ENCODE peak calls at places on chromosomes 7 and 10, in nine cellular contexts. I, V, E, R, C, Q, K, A and Z are unnamed samples.

GRCh38 chr10:97861924-97862323 is 12.3 kb downstream of the GOLGA7B start:
- DNase-seq in I (peak), V (no peak), E (no peak), R (no peak), C (no peak), Q (peak), K (no peak), A (no peak), Z (no peak)

GRCh38 chr7:66043681-66044497 is 31.7 kb upstream of the ASL start:
- DNase-seq in I (peak), V (no peak), E (peak), R (peak), C (peak), Q (no peak), K (peak), A (peak), Z (peak)

GRCh38 chr10:98101366-98101765 is 33.1 kb upstream of the R3HCC1L start:
- DNase-seq in I (no peak), V (no peak), E (no peak), R (no peak), C (no peak), Q (no peak), K (peak), A (no peak), Z (no peak)

GRCh38 chr7:39650676-39651075 is 27.3 kb downstream of the RALA start:
- DNase-seq in I (peak), V (no peak), E (no peak), R (no peak), C (no peak), Q (no peak), K (peak), A (no peak), Z (no peak)

GRCh38 chr7:158001003-158001402 is 586.6 kb downstream of the PTPRN2 start:
- DNase-seq in I (no peak), V (no peak), E (no peak), R (no peak), C (no peak), Q (no peak), K (no peak), A (no peak), Z (no peak)

GRCh38 chr7:98334077-98334476 is 52.6 kb downstream of the BRI3 start:
- DNase-seq in I (no peak), V (no peak), E (no peak), R (no peak), C (no peak), Q (no peak), K (no peak), A (no peak), Z (no peak)

GRCh38 chr10:5504146-5505072 is 5.0 kb upstream of the CALML5 start:
- DNase-seq in I (no peak), V (no peak), E (no peak), R (no peak), C (peak), Q (no peak), K (no peak), A (no peak), Z (no peak)

GRCh38 chr7:47763063-47763974 is 181.4 kb upstream of the TNS3 start:
- DNase-seq in I (peak), V (peak), E (no peak), R (no peak), C (no peak), Q (peak), K (peak), A (no peak), Z (no peak)

GRCh38 chr7:132930881-132931280 is 151.0 kb downstream of the CHCHD3 start:
- DNase-seq in I (peak), V (no peak), E (no peak), R (no peak), C (no peak), Q (peak), K (no peak), A (no peak), Z (no peak)

GRCh38 chr7:4715385-4715770 is 33.3 kb downstream of the FOXK1 start:
- DNase-seq in I (peak), V (no peak), E (no peak), R (no peak), C (peak), Q (peak), K (peak), A (no peak), Z (no peak)

GRCh38 chr10:36531621-36532020 is 593.8 kb upstream of the ANKRD30A start:
- DNase-seq in I (no peak), V (no peak), E (no peak), R (no peak), C (no peak), Q (no peak), K (peak), A (no peak), Z (no peak)

GRCh38 chr10:78389419-78389818 is 355.8 kb downstream of the RPS24 start:
- DNase-seq in I (no peak), V (no peak), E (no peak), R (no peak), C (no peak), Q (no peak), K (no peak), A (no peak), Z (no peak)

GRCh38 chr10:21524526-21525366 is 736 bp downstream of the SKIDA1 start:
- DNase-seq in I (peak), V (no peak), E (no peak), R (no peak), C (no peak), Q (peak), K (peak), A (no peak), Z (no peak)

GRCh38 chr10:88254091-88254490 is 329.0 kb downstream of the RNLS start:
- DNase-seq in I (peak), V (no peak), E (no peak), R (no peak), C (no peak), Q (no peak), K (peak), A (no peak), Z (no peak)

GRCh38 chr10:8978100-8978499 is 923.6 kb downstream of the GATA3 start:
- DNase-seq in I (no peak), V (no peak), E (no peak), R (no peak), C (no peak), Q (no peak), K (no peak), A (no peak), Z (no peak)

GRCh38 chr10:78869508-78870439 is 199.0 kb upstream of the ZMIZ1 start:
- DNase-seq in I (no peak), V (no peak), E (no peak), R (no peak), C (no peak), Q (no peak), K (no peak), A (no peak), Z (no peak)

GRCh38 chr10:74179124-74179710 is 28.2 kb downstream of the ADK start:
- DNase-seq in I (no peak), V (no peak), E (no peak), R (no peak), C (no peak), Q (no peak), K (peak), A (no peak), Z (no peak)

GRCh38 chr7:156773966-156774365 is 119.0 kb downstream of the LMBR1 start:
- DNase-seq in I (no peak), V (no peak), E (no peak), R (no peak), C (no peak), Q (no peak), K (peak), A (no peak), Z (no peak)

GRCh38 chr7:3730271-3730670 is 429.2 kb downstream of the SDK1 start:
- DNase-seq in I (no peak), V (no peak), E (no peak), R (no peak), C (no peak), Q (no peak), K (peak), A (no peak), Z (no peak)

GRCh38 chr7:157020514-157021070 is 10.1 kb upstream of the MNX1 start:
- DNase-seq in I (no peak), V (no peak), E (no peak), R (no peak), C (peak), Q (no peak), K (no peak), A (no peak), Z (peak)

GRCh38 chr7:47600199-47601118 is 18.5 kb upstream of the TNS3 start:
- DNase-seq in I (peak), V (no peak), E (peak), R (no peak), C (no peak), Q (no peak), K (peak), A (no peak), Z (no peak)

GRCh38 chr7:155352076-155352752 is 54.5 kb downstream of the INSIG1 start:
- DNase-seq in I (no peak), V (no peak), E (no peak), R (no peak), C (peak), Q (no peak), K (no peak), A (no peak), Z (no peak)

GRCh38 chr7:36972140-36972518 is 247.8 kb upstream of the AOAH start:
- DNase-seq in I (no peak), V (no peak), E (no peak), R (no peak), C (no peak), Q (peak), K (no peak), A (no peak), Z (no peak)

GRCh38 chr10:94123253-94123995 is 129.7 kb downstream of the PLCE1 start:
- DNase-seq in I (peak), V (no peak), E (no peak), R (no peak), C (no peak), Q (peak), K (peak), A (no peak), Z (no peak)

GRCh38 chr7:36266683-36267082 is 113.6 kb downstream of the EEPD1 start:
- DNase-seq in I (no peak), V (no peak), E (no peak), R (no peak), C (no peak), Q (peak), K (no peak), A (no peak), Z (no peak)

GRCh38 chr10:3776796-3777571 is 8.0 kb downstream of the KLF6 start:
- DNase-seq in I (peak), V (no peak), E (peak), R (no peak), C (no peak), Q (peak), K (peak), A (no peak), Z (no peak)

GRCh38 chr7:2104107-2104710 is 128.5 kb downstream of the MAD1L1 start:
- DNase-seq in I (peak), V (peak), E (peak), R (peak), C (peak), Q (peak), K (peak), A (peak), Z (peak)

GRCh38 chr7:27115161-27116018 is 12.9 kb upstream of the HOXA2 start:
- DNase-seq in I (no peak), V (no peak), E (no peak), R (no peak), C (no peak), Q (no peak), K (peak), A (no peak), Z (no peak)

GRCh38 chr10:102394079-102394800 is 1.3 kb upstream of the NFKB2 start:
- DNase-seq in I (peak), V (peak), E (peak), R (peak), C (peak), Q (peak), K (peak), A (peak), Z (peak)

GRCh38 chr7:47543659-47544058 is 38.3 kb downstream of the TNS3 start:
- DNase-seq in I (no peak), V (no peak), E (no peak), R (no peak), C (no peak), Q (no peak), K (no peak), A (no peak), Z (no peak)

GRCh38 chr10:17356820-17357219 is 97.6 kb downstream of the ST8SIA6 start:
- DNase-seq in I (no peak), V (no peak), E (no peak), R (no peak), C (no peak), Q (no peak), K (no peak), A (no peak), Z (no peak)

GRCh38 chr7:539731-540411 is 20.2 kb upstream of the PDGFA start:
- DNase-seq in I (no peak), V (no peak), E (peak), R (no peak), C (peak), Q (peak), K (peak), A (no peak), Z (no peak)

GRCh38 chr7:84123903-84124573 is 70.6 kb downstream of the SEMA3A start:
- DNase-seq in I (peak), V (no peak), E (no peak), R (no peak), C (no peak), Q (peak), K (peak), A (no peak), Z (no peak)

DNA sequence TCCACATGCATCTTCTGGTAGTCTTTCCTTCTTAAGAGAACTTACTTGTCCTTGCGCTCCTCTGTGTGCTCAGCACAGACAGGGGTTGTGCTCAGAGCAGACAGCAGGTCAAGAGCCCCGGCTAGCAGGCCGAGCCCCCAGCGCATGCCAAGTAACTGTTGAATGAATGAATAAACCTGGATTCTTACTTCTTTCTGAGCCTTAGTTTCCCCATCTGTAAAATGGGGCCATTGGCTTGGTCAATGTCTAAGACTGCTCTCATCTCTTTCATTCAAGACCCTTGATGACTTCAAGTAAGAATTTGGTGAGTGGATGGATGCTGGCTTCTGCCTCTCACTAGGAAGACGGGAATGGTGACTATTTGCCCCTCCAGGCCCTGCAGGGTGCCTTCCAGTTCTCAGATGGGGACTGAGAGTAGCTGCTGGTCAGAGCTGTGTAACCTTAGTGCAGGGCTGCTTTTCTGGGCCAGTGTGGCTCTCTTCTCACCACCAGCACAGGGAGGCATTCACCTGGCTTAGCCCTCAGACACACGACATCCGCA is 78.1 kb downstream of the CDH23 start:
- DNase-seq in I (no peak), V (no peak), E (no peak), R (no peak), C (no peak), Q (no peak), K (no peak), A (no peak), Z (no peak)
- TF ChIP-seq CTCF in I (no peak), V (no peak), E (no peak), R (no peak), C (no peak), Q (no peak), K (no peak), A (no peak), Z (no peak)

GRCh38 chr10:71390435-71390820 is 6.3 kb upstream of the CDH23 start:
- DNase-seq in I (no peak), V (no peak), E (no peak), R (no peak), C (no peak), Q (no peak), K (no peak), A (no peak), Z (no peak)
- TF ChIP-seq CTCF in I (no peak), V (no peak), E (no peak), R (no peak), C (no peak), Q (no peak), K (no peak), A (no peak), Z (no peak)

DNA sequence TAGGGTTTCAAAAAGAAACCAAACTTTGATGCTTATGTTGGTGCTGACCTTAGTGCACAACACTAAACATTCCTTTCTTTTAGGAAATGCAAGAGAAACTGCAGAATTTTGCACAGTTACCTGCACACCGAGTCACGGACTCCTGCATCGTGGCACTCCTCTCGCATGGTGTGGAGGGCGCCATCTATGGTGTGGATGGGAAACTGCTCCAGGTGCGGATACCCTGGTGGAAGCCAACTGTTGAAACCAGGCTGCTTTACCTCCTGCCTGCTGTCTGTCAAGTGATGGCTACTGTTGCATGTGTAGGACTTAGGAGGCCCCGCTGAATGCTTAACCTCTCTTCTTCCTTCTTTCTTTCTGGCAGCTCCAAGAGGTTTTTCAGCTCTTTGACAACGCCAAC is 11.7 kb downstream of the CASP2 start:
- DNase-seq in I (peak), V (no peak), E (peak), R (no peak), C (no peak), Q (peak), K (peak), A (no peak), Z (no peak)
- TF ChIP-seq CTCF in I (peak), V (peak), E (peak), R (peak), C (peak), Q (peak), K (peak), A (peak), Z (peak)

DNA sequence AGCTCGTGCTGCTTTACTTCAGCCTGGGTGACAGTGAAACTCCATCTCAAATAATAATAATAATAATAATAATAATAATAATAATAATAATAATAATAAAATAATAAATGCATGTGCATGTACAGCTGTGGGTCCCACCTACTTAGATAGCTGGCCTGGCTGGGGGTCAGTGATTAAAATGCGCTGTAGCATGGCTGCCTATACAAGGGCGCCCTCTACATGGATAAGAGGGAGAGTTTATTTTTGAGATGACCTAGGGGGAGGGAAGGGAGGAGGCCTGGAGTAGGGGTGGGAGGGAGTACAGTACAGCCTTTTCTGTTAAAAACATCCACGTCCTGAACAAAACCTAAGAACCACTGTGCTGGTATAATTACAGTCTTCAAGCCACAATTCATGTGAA is 146.4 kb downstream of the TMEM178B start:
- DNase-seq in I (peak), V (no peak), E (no peak), R (no peak), C (no peak), Q (peak), K (peak), A (peak), Z (no peak)
- TF ChIP-seq CTCF in I (peak), V (no peak), E (no peak), R (peak), C (no peak), Q (peak), K (peak), A (peak), Z (no peak)